ENCODE peak calls at places on chromosomes 13 and 19, in ten cellular contexts. One of them, this sample, is unnamed.

GRCh38 chr19:46392252-46392801 is 21.0 kb downstream of the CCDC8 start:
- DNase-seq in breast epithelium: no peak
- DNase-seq in tibial nerve: no peak
- DNase-seq in IMR-90: peak; percentile 63
- DNase-seq in adrenal gland: no peak
- DNase-seq in transverse colon: no peak
- DNase-seq in uterus: no peak
- DNase-seq in GM12891: no peak
- DNase-seq in heart left ventricle: no peak
- DNase-seq in A549: no peak
- DNase-seq in this sample: no peak

GRCh38 chr13:114077121-114077937 is 55.1 kb downstream of the RASA3 start:
- DNase-seq in breast epithelium: no peak
- DNase-seq in tibial nerve: peak; percentile 9
- DNase-seq in IMR-90: no peak
- DNase-seq in adrenal gland: peak; percentile 46
- DNase-seq in transverse colon: no peak
- DNase-seq in uterus: peak; percentile 16
- DNase-seq in GM12891: no peak
- DNase-seq in heart left ventricle: peak; percentile 14
- DNase-seq in A549: no peak
- DNase-seq in this sample: no peak

GRCh38 chr19:45643024-45643926 is 4.1 kb upstream of the EML2 start:
- DNase-seq in breast epithelium: peak; percentile 75
- DNase-seq in tibial nerve: peak; percentile 70
- DNase-seq in IMR-90: peak; percentile 61
- DNase-seq in adrenal gland: peak; percentile 93
- DNase-seq in transverse colon: peak; percentile 92
- DNase-seq in uterus: peak; percentile 76
- DNase-seq in GM12891: peak; percentile 74
- DNase-seq in heart left ventricle: peak; percentile 85
- DNase-seq in A549: peak; percentile 91
- DNase-seq in this sample: peak; percentile 76

GRCh38 chr13:27667946-27668345 is 46.3 kb downstream of the POLR1D start:
- DNase-seq in breast epithelium: no peak
- DNase-seq in tibial nerve: no peak
- DNase-seq in IMR-90: no peak
- DNase-seq in adrenal gland: no peak
- DNase-seq in transverse colon: no peak
- DNase-seq in uterus: no peak
- DNase-seq in GM12891: no peak
- DNase-seq in heart left ventricle: peak; percentile 22
- DNase-seq in A549: no peak
- DNase-seq in this sample: no peak

GRCh38 chr13:22161871-22162270 is 491.0 kb downstream of the FGF9 start:
- DNase-seq in breast epithelium: no peak
- DNase-seq in tibial nerve: no peak
- DNase-seq in IMR-90: no peak
- DNase-seq in adrenal gland: no peak
- DNase-seq in transverse colon: no peak
- DNase-seq in uterus: no peak
- DNase-seq in GM12891: no peak
- DNase-seq in heart left ventricle: no peak
- DNase-seq in A549: no peak
- DNase-seq in this sample: no peak

GRCh38 chr19:55855160-55855559 is 18.8 kb downstream of the NLRP4 start:
- DNase-seq in breast epithelium: no peak
- DNase-seq in tibial nerve: no peak
- DNase-seq in IMR-90: no peak
- DNase-seq in adrenal gland: no peak
- DNase-seq in transverse colon: no peak
- DNase-seq in uterus: no peak
- DNase-seq in GM12891: no peak
- DNase-seq in heart left ventricle: no peak
- DNase-seq in A549: no peak
- DNase-seq in this sample: no peak

GRCh38 chr13:112208656-112209055 is 141.7 kb downstream of the SOX1 start:
- DNase-seq in breast epithelium: no peak
- DNase-seq in tibial nerve: no peak
- DNase-seq in IMR-90: no peak
- DNase-seq in adrenal gland: peak; percentile 15
- DNase-seq in transverse colon: no peak
- DNase-seq in uterus: no peak
- DNase-seq in GM12891: no peak
- DNase-seq in heart left ventricle: no peak
- DNase-seq in A549: no peak
- DNase-seq in this sample: no peak

GRCh38 chr13:49055021-49055420 is 79.3 kb downstream of the FNDC3A start:
- DNase-seq in breast epithelium: no peak
- DNase-seq in tibial nerve: no peak
- DNase-seq in IMR-90: no peak
- DNase-seq in adrenal gland: no peak
- DNase-seq in transverse colon: no peak
- DNase-seq in uterus: no peak
- DNase-seq in GM12891: no peak
- DNase-seq in heart left ventricle: no peak
- DNase-seq in A549: no peak
- DNase-seq in this sample: no peak

GRCh38 chr19:17327654-17328516 is 6.8 kb downstream of the ANO8 start:
- DNase-seq in breast epithelium: peak; percentile 94
- DNase-seq in tibial nerve: no peak
- DNase-seq in IMR-90: no peak
- DNase-seq in adrenal gland: peak; percentile 94
- DNase-seq in transverse colon: peak; percentile 89
- DNase-seq in uterus: peak; percentile 75
- DNase-seq in GM12891: peak; percentile 85
- DNase-seq in heart left ventricle: no peak
- DNase-seq in A549: no peak
- DNase-seq in this sample: no peak

GRCh38 chr19:12952488-12953455 is 4.3 kb downstream of the GADD45GIP1 start:
- DNase-seq in breast epithelium: no peak
- DNase-seq in tibial nerve: no peak
- DNase-seq in IMR-90: peak; percentile 88
- DNase-seq in adrenal gland: no peak
- DNase-seq in transverse colon: no peak
- DNase-seq in uterus: no peak
- DNase-seq in GM12891: no peak
- DNase-seq in heart left ventricle: no peak
- DNase-seq in A549: no peak
- DNase-seq in this sample: no peak

GRCh38 chr19:1768248-1768647 is 14.9 kb downstream of the ONECUT3 start:
- DNase-seq in breast epithelium: no peak
- DNase-seq in tibial nerve: no peak
- DNase-seq in IMR-90: no peak
- DNase-seq in adrenal gland: no peak
- DNase-seq in transverse colon: peak; percentile 20
- DNase-seq in uterus: no peak
- DNase-seq in GM12891: no peak
- DNase-seq in heart left ventricle: no peak
- DNase-seq in A549: no peak
- DNase-seq in this sample: no peak

GRCh38 chr19:48318286-48318987 is 6.9 kb upstream of the EMP3 start:
- DNase-seq in breast epithelium: no peak
- DNase-seq in tibial nerve: no peak
- DNase-seq in IMR-90: no peak
- DNase-seq in adrenal gland: no peak
- DNase-seq in transverse colon: no peak
- DNase-seq in uterus: no peak
- DNase-seq in GM12891: no peak
- DNase-seq in heart left ventricle: no peak
- DNase-seq in A549: no peak
- DNase-seq in this sample: no peak

GRCh38 chr19:789473-790052 is 7.7 kb upstream of the PTBP1 start:
- DNase-seq in breast epithelium: no peak
- DNase-seq in tibial nerve: no peak
- DNase-seq in IMR-90: no peak
- DNase-seq in adrenal gland: no peak
- DNase-seq in transverse colon: no peak
- DNase-seq in uterus: no peak
- DNase-seq in GM12891: no peak
- DNase-seq in heart left ventricle: peak; percentile 75
- DNase-seq in A549: no peak
- DNase-seq in this sample: no peak

GRCh38 chr19:34713262-34713637 is 20.8 kb upstream of the ZNF181 start:
- DNase-seq in breast epithelium: no peak
- DNase-seq in tibial nerve: no peak
- DNase-seq in IMR-90: no peak
- DNase-seq in adrenal gland: no peak
- DNase-seq in transverse colon: no peak
- DNase-seq in uterus: no peak
- DNase-seq in GM12891: no peak
- DNase-seq in heart left ventricle: no peak
- DNase-seq in A549: peak; percentile 34
- DNase-seq in this sample: no peak

DNA sequence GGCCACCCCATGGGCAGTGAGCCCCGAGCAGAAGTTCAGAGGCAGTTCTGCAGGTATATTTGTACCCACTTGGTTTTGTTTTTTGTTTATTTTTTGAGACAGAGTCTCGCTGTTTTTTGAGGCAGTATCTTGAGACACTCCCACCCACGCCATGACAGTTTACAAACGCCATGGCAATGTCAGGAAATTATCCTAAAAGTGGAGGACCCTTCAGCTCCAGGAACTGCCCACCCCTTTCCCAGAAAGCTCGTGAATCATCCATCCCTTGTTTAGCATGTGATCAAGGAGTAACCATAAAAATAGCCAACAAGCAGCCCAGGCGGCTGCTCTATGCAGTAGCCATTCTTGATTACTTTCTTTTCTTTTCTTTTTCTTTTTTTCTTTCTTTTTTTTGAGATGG is 41.0 kb downstream of the CELF5 start:
- DNase-seq in breast epithelium: no peak
- DNase-seq in tibial nerve: no peak
- DNase-seq in IMR-90: no peak
- DNase-seq in adrenal gland: no peak
- DNase-seq in transverse colon: no peak
- DNase-seq in uterus: no peak
- DNase-seq in GM12891: no peak
- DNase-seq in heart left ventricle: no peak
- DNase-seq in A549: no peak
- DNase-seq in this sample: no peak
- TF ChIP-seq POLR2A in breast epithelium: no peak
- TF ChIP-seq POLR2A in tibial nerve: no peak
- TF ChIP-seq POLR2A in IMR-90: no peak
- TF ChIP-seq POLR2A in adrenal gland: no peak
- TF ChIP-seq POLR2A in transverse colon: no peak
- TF ChIP-seq POLR2A in uterus: no peak
- TF ChIP-seq POLR2A in GM12891: no peak
- TF ChIP-seq POLR2A in heart left ventricle: no peak
- TF ChIP-seq POLR2A in A549: no peak
- TF ChIP-seq POLR2A in this sample: no peak

GRCh38 chr19:54189668-54190502 is 505 bp upstream of the MBOAT7 start:
- DNase-seq in breast epithelium: peak; percentile 100
- DNase-seq in tibial nerve: peak; percentile 100
- DNase-seq in IMR-90: peak; percentile 100
- DNase-seq in adrenal gland: peak; percentile 100
- DNase-seq in transverse colon: peak; percentile 100
- DNase-seq in uterus: peak; percentile 100
- DNase-seq in GM12891: peak; percentile 70
- DNase-seq in heart left ventricle: peak; percentile 100
- DNase-seq in A549: peak; percentile 100
- DNase-seq in this sample: peak; percentile 96
- TF ChIP-seq POLR2A in breast epithelium: peak; percentile 73
- TF ChIP-seq POLR2A in tibial nerve: peak; percentile 73
- TF ChIP-seq POLR2A in IMR-90: peak; percentile 96
- TF ChIP-seq POLR2A in adrenal gland: peak; percentile 86
- TF ChIP-seq POLR2A in transverse colon: peak; percentile 82
- TF ChIP-seq POLR2A in uterus: no peak
- TF ChIP-seq POLR2A in GM12891: peak; percentile 79
- TF ChIP-seq POLR2A in heart left ventricle: no peak
- TF ChIP-seq POLR2A in A549: peak; percentile 51
- TF ChIP-seq POLR2A in this sample: peak; percentile 70

DNA sequence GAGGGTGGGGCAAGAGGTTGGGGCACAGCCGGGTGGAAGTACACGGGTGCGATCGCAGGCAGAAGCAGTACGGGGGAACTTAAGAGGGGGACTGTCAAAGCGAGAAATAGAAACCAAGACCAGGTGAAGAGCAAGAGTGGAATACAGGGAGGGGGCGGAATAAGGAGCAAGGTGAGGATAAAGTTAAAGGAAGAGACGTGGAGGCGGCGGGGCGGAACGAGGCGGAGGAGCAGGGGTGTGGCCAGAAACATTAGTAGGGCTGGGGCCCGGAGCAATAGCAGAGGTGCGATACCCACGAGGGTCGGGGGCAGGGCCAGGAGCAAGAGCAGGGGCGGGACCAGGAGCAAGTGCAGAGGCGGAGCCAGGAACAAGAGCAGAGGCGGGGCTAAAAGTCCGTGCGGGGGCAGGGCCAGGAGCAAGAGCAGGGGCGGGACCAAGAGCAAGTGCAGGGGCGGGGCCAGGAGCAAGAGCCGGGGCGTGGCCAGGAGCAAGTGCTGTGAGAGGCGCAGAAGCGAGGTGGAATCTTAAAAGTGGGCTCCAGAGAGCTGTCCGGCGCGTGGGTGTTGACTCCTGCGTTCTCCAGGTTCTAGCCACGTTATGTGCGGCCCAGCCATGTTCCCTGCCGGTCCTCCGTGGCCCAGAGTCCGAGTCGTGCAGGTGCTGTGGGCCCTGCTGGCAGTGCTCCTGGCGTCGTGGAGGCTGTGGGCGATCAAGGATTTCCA is 1.2 kb downstream of the CATSPERG start:
- DNase-seq in breast epithelium: peak; percentile 95
- DNase-seq in tibial nerve: peak; percentile 91
- DNase-seq in IMR-90: peak; percentile 86
- DNase-seq in adrenal gland: peak; percentile 97
- DNase-seq in transverse colon: peak; percentile 99
- DNase-seq in uterus: peak; percentile 95
- DNase-seq in GM12891: peak; percentile 82
- DNase-seq in heart left ventricle: peak; percentile 94
- DNase-seq in A549: peak; percentile 99
- DNase-seq in this sample: peak; percentile 92
- TF ChIP-seq POLR2A in breast epithelium: no peak
- TF ChIP-seq POLR2A in tibial nerve: no peak
- TF ChIP-seq POLR2A in IMR-90: no peak
- TF ChIP-seq POLR2A in adrenal gland: no peak
- TF ChIP-seq POLR2A in transverse colon: peak; percentile 62
- TF ChIP-seq POLR2A in uterus: no peak
- TF ChIP-seq POLR2A in GM12891: no peak
- TF ChIP-seq POLR2A in heart left ventricle: no peak
- TF ChIP-seq POLR2A in A549: peak; percentile 20
- TF ChIP-seq POLR2A in this sample: no peak

GRCh38 chr13:38530492-38530891 is 156.4 kb upstream of the FREM2 start:
- DNase-seq in breast epithelium: no peak
- DNase-seq in tibial nerve: no peak
- DNase-seq in IMR-90: peak; percentile 1
- DNase-seq in adrenal gland: no peak
- DNase-seq in transverse colon: no peak
- DNase-seq in uterus: no peak
- DNase-seq in GM12891: no peak
- DNase-seq in heart left ventricle: no peak
- DNase-seq in A549: no peak
- DNase-seq in this sample: no peak

DNA sequence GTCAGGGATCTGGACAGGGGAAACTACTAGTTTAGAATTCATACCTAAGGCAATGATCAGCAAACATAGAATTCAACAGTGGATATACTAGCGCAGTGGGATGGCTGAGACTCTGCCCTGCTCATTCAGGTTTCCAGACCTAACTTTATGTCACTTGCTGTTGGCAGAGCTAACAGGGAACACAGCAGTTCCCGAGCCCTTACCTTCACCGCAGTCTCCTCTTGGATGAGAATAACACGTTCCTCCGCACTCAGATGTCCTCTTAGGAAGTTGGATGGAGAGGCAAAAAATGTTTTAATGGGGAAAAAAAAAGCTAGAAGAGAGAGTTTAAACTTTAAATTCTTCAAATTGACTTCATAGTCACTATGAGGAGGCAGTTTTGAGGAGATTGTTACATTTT is 159.7 kb upstream of the FREM2 start:
- DNase-seq in breast epithelium: no peak
- DNase-seq in tibial nerve: no peak
- DNase-seq in IMR-90: no peak
- DNase-seq in adrenal gland: no peak
- DNase-seq in transverse colon: no peak
- DNase-seq in uterus: no peak
- DNase-seq in GM12891: no peak
- DNase-seq in heart left ventricle: no peak
- DNase-seq in A549: no peak
- DNase-seq in this sample: no peak
- TF ChIP-seq POLR2A in breast epithelium: no peak
- TF ChIP-seq POLR2A in tibial nerve: no peak
- TF ChIP-seq POLR2A in IMR-90: no peak
- TF ChIP-seq POLR2A in adrenal gland: no peak
- TF ChIP-seq POLR2A in transverse colon: no peak
- TF ChIP-seq POLR2A in uterus: no peak
- TF ChIP-seq POLR2A in GM12891: no peak
- TF ChIP-seq POLR2A in heart left ventricle: no peak
- TF ChIP-seq POLR2A in A549: no peak
- TF ChIP-seq POLR2A in this sample: no peak